ENCODE peak calls at places on chromosomes 12 and 14, in ten cellular contexts. V is HFFc6, E is GM12864, A is mammary epithelial cell, D is body of pancreas, X is GM10248, R is upper lobe of right lung, B is GM13977, U is OCI-LY7, M is Peyer's patch. Q is an unnamed sample.

GRCh38 chr12:113222730-113223531 is 1.7 kb downstream of the TPCN1 start:
- DNase-seq in X (no peak), D (peak), B (no peak), E (no peak), R (no peak), V (peak), M (peak), A (peak), U (peak), Q (no peak)

GRCh38 chr12:122830517-122831214 is 4.6 kb upstream of the HIP1R start:
- DNase-seq in U (no peak), B (no peak), E (no peak), D (no peak), V (peak), M (no peak), R (no peak), X (no peak), A (peak), Q (no peak)

GRCh38 chr14:90500665-90501370 is 104.0 kb downstream of the CALM1 start:
- DNase-seq in E (no peak), X (no peak), R (peak), D (no peak), A (no peak), B (no peak), U (peak), M (no peak), V (no peak), Q (no peak)

GRCh38 chr12:107079172-107080011 is 14.0 kb downstream of the CRY1 start:
- DNase-seq in E (no peak), M (no peak), X (no peak), A (peak), B (no peak), D (no peak), U (peak), R (no peak), V (peak), Q (no peak)

GRCh38 chr12:54569995-54570531 is 18.4 kb downstream of the PPP1R1A start:
- DNase-seq in U (no peak), V (no peak), E (no peak), R (no peak), A (no peak), D (no peak), X (no peak), B (no peak), M (no peak), Q (no peak)

GRCh38 chr12:72493390-72493789 is 221.2 kb downstream of the TRHDE start:
- DNase-seq in V (no peak), B (no peak), M (no peak), E (no peak), X (no peak), R (no peak), D (no peak), A (no peak), U (no peak), Q (no peak)

GRCh38 chr12:3797649-3798048 is 44.7 kb upstream of the CRACR2A start:
- DNase-seq in B (no peak), M (no peak), V (no peak), A (no peak), X (no peak), E (no peak), U (no peak), D (no peak), R (no peak), Q (no peak)

GRCh38 chr12:115384391-115384790 is 700.4 kb upstream of the TBX3 start:
- DNase-seq in E (no peak), U (no peak), B (no peak), X (no peak), D (no peak), V (no peak), M (no peak), A (peak), R (no peak), Q (no peak)

GRCh38 chr12:11805680-11806079 is 156.2 kb downstream of the ETV6 start:
- DNase-seq in D (no peak), V (no peak), X (no peak), M (no peak), R (no peak), E (no peak), U (no peak), A (no peak), B (no peak), Q (no peak)

GRCh38 chr12:69846976-69847375 is 21.9 kb downstream of the MYRFL start:
- DNase-seq in B (no peak), A (no peak), D (no peak), R (no peak), U (no peak), M (no peak), X (no peak), V (no peak), E (no peak), Q (no peak)

GRCh38 chr12:96241484-96242256 is 47.5 kb downstream of the ELK3 start:
- DNase-seq in E (no peak), A (no peak), R (no peak), B (no peak), D (peak), M (no peak), U (no peak), V (no peak), X (no peak), Q (no peak)

GRCh38 chr12:8033153-8034044 is 883 bp downstream of the FOXJ2 start:
- DNase-seq in U (peak), D (peak), E (no peak), B (peak), A (peak), M (no peak), R (no peak), X (peak), V (peak), Q (peak)

GRCh38 chr12:50764861-50765324 is 992 bp downstream of the ATF1 start:
- DNase-seq in E (no peak), B (peak), X (peak), V (peak), A (peak), U (peak), M (no peak), R (no peak), D (peak), Q (no peak)

GRCh38 chr14:50964683-50965390 is 20.6 kb upstream of the PYGL start:
- DNase-seq in R (no peak), A (peak), U (no peak), M (no peak), E (no peak), D (peak), X (no peak), V (peak), B (no peak), Q (no peak)

GRCh38 chr14:62657376-62657775 is 387.9 kb downstream of the KCNH5 start:
- DNase-seq in V (no peak), X (no peak), M (no peak), R (no peak), E (no peak), U (no peak), B (no peak), A (no peak), D (no peak), Q (no peak)

GRCh38 chr14:99968931-99969330 is 96.3 kb upstream of the EVL start:
- DNase-seq in D (no peak), U (no peak), V (no peak), E (no peak), M (no peak), X (no peak), R (no peak), A (peak), B (no peak), Q (no peak)

GRCh38 chr14:60721331-60722162 is 2.6 kb downstream of the SIX4 start:
- DNase-seq in M (peak), A (peak), V (peak), E (no peak), X (peak), B (peak), U (peak), R (peak), D (peak), Q (peak)

GRCh38 chr14:68359862-68360552 is 432.9 kb downstream of the ZFP36L1 start:
- DNase-seq in E (no peak), D (peak), A (no peak), X (no peak), M (peak), V (peak), U (no peak), B (peak), R (peak), Q (no peak)

DNA sequence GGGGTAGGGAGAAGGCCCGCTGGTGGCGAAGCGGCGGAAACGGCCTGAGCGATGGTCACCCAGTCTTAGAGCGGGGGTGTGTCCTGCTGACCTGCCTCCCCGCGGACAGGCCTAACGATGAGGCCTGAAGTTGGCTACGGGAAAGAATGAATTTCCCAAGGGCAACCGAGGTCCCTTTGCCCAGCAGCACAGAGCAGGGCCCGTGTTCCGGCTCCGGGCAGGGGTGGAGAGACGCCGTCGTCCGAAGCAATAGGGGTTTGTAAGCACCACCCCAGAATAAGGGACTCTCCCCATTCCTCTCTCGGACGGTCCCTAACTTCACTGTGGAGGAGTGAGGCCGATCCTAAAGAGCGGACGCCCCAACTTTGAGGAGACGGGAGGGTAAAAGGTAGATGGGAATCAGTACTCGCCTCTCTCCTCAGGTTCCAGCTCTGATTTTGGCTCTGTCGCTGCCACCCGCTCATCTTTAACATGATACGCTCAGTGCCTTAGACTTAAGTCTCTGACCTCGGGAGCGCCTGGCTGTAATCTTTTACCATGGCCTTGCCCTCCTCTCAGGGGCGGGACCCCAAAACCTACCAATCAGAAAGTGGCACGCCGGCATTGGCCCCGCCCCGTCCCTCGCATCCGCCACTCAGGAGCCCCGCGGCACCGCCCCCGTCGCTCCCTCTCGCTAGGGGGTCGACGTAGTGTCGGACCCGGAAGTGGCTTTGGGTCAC is at the start of gene DDIT3:
- DNase-seq in R (peak), E (peak), X (peak), M (peak), U (peak), A (peak), D (peak), V (peak), B (peak), Q (peak)
- TF ChIP-seq CTCF in R (no peak), E (no peak), X (no peak), M (no peak), U (no peak), A (no peak), D (no peak), V (no peak), B (no peak), Q (no peak)

GRCh38 chr14:102626530-102626929 is 34.1 kb downstream of the RCOR1 start:
- DNase-seq in B (no peak), M (no peak), R (no peak), X (no peak), E (no peak), V (no peak), U (no peak), A (no peak), D (no peak), Q (no peak)
- TF ChIP-seq CTCF in B (peak), M (no peak), R (no peak), X (no peak), E (no peak), V (no peak), U (peak), A (no peak), D (no peak), Q (no peak)

DNA sequence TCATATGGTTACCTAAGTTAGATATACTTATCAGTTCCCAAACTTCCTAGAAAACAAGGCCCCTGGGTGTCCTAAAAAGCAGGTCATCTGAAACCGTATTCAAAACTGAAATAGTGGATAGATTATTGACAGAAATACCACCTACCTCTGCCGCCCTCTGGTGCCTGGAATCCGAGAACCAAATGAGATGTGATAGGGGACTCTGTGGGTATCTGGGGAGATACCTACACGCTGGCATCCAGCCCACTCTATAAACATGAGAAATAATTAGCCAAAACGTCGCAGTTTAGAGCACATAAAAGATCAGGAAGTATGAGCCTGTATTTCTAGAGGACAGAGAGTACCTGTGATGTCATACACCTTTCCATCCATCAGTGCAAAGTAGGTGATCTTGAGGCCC is 4.4 kb downstream of the ORMDL2 start:
- DNase-seq in R (no peak), X (no peak), E (no peak), V (no peak), U (no peak), B (no peak), M (no peak), D (no peak), A (no peak), Q (no peak)
- TF ChIP-seq CTCF in R (no peak), X (no peak), E (peak), V (peak), U (peak), B (no peak), M (no peak), D (peak), A (peak), Q (no peak)

DNA sequence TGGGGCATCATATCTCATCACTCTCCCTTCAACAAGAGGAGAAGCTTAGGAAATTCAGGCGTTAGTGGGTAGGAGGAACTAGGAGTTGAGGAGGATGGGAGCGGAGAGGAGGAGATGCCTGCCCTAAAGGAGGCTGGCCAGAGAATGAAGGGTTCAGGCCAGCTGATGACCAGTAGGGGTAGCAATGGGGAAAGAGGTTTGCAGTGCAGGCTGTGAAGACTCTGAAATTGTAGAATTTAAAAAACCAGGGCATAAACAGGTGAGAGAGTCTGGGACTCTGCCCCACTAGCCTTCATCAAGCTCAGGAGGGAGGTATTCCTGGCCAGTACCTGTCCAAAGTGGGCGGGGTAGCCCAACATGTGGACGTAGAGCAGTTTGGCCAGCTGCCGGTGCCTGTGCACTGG is 807 bp downstream of the AP1G2 start:
- DNase-seq in X (no peak), M (no peak), A (no peak), D (peak), U (no peak), R (no peak), E (no peak), V (peak), B (no peak), Q (no peak)
- TF ChIP-seq CTCF in X (peak), M (no peak), A (no peak), D (no peak), U (no peak), R (no peak), E (no peak), V (peak), B (peak), Q (no peak)